ENCODE peak calls at places on chromosomes 12 and 14, in eight cellular contexts. One of them, this sample, is unnamed.

GRCh38 chr12:106084048-106084671 is 54.6 kb downstream of the NUAK1 start:
- DNase-seq in CD4-positive, CD25-positive, alpha-beta regulatory T cell: no peak
- DNase-seq in HS-5: peak; percentile 73
- DNase-seq in hypothalamus: no peak
- DNase-seq in A549: peak; percentile 57
- DNase-seq in heart right ventricle: no peak
- DNase-seq in renal cortical epithelial cell: peak; percentile 90
- DNase-seq in CD8-positive, alpha-beta T cell: no peak
- DNase-seq in this sample: no peak

GRCh38 chr12:107446476-107446875 is 239.1 kb upstream of the PWP1 start:
- DNase-seq in CD4-positive, CD25-positive, alpha-beta regulatory T cell: no peak
- DNase-seq in HS-5: no peak
- DNase-seq in hypothalamus: no peak
- DNase-seq in A549: no peak
- DNase-seq in heart right ventricle: no peak
- DNase-seq in renal cortical epithelial cell: no peak
- DNase-seq in CD8-positive, alpha-beta T cell: no peak
- DNase-seq in this sample: no peak

GRCh38 chr12:106957617-106958016 is 1.9 kb downstream of the TMEM263 start:
- DNase-seq in CD4-positive, CD25-positive, alpha-beta regulatory T cell: no peak
- DNase-seq in HS-5: no peak
- DNase-seq in hypothalamus: no peak
- DNase-seq in A549: no peak
- DNase-seq in heart right ventricle: no peak
- DNase-seq in renal cortical epithelial cell: no peak
- DNase-seq in CD8-positive, alpha-beta T cell: no peak
- DNase-seq in this sample: no peak

GRCh38 chr12:75715323-75715644 is 203.9 kb upstream of the KRR1 start:
- DNase-seq in CD4-positive, CD25-positive, alpha-beta regulatory T cell: no peak
- DNase-seq in HS-5: no peak
- DNase-seq in hypothalamus: no peak
- DNase-seq in A549: no peak
- DNase-seq in heart right ventricle: no peak
- DNase-seq in renal cortical epithelial cell: no peak
- DNase-seq in CD8-positive, alpha-beta T cell: no peak
- DNase-seq in this sample: no peak

GRCh38 chr14:86766469-86766868 is 1226.5 kb downstream of the GALC start:
- DNase-seq in CD4-positive, CD25-positive, alpha-beta regulatory T cell: no peak
- DNase-seq in HS-5: no peak
- DNase-seq in hypothalamus: no peak
- DNase-seq in A549: no peak
- DNase-seq in heart right ventricle: no peak
- DNase-seq in renal cortical epithelial cell: peak; percentile 32
- DNase-seq in CD8-positive, alpha-beta T cell: no peak
- DNase-seq in this sample: no peak

GRCh38 chr12:479161-479560 is 19.4 kb downstream of the B4GALNT3 start:
- DNase-seq in CD4-positive, CD25-positive, alpha-beta regulatory T cell: no peak
- DNase-seq in HS-5: no peak
- DNase-seq in hypothalamus: no peak
- DNase-seq in A549: no peak
- DNase-seq in heart right ventricle: no peak
- DNase-seq in renal cortical epithelial cell: no peak
- DNase-seq in CD8-positive, alpha-beta T cell: no peak
- DNase-seq in this sample: no peak

GRCh38 chr12:104740668-104741067 is 217.4 kb downstream of the SLC41A2 start:
- DNase-seq in CD4-positive, CD25-positive, alpha-beta regulatory T cell: no peak
- DNase-seq in HS-5: no peak
- DNase-seq in hypothalamus: no peak
- DNase-seq in A549: no peak
- DNase-seq in heart right ventricle: no peak
- DNase-seq in renal cortical epithelial cell: no peak
- DNase-seq in CD8-positive, alpha-beta T cell: no peak
- DNase-seq in this sample: peak; percentile 31

GRCh38 chr14:39266589-39266870 is 32.8 kb downstream of the MIA2 start:
- DNase-seq in CD4-positive, CD25-positive, alpha-beta regulatory T cell: no peak
- DNase-seq in HS-5: no peak
- DNase-seq in hypothalamus: peak; percentile 39
- DNase-seq in A549: no peak
- DNase-seq in heart right ventricle: peak; percentile 66
- DNase-seq in renal cortical epithelial cell: no peak
- DNase-seq in CD8-positive, alpha-beta T cell: no peak
- DNase-seq in this sample: no peak

GRCh38 chr12:12265571-12266388 is 1.1 kb downstream of the LRP6 start:
- DNase-seq in CD4-positive, CD25-positive, alpha-beta regulatory T cell: no peak
- DNase-seq in HS-5: no peak
- DNase-seq in hypothalamus: no peak
- DNase-seq in A549: no peak
- DNase-seq in heart right ventricle: no peak
- DNase-seq in renal cortical epithelial cell: peak; percentile 58
- DNase-seq in CD8-positive, alpha-beta T cell: peak; percentile 11
- DNase-seq in this sample: no peak

GRCh38 chr12:50224026-50224692 is 57.0 kb upstream of the CERS5 start:
- DNase-seq in CD4-positive, CD25-positive, alpha-beta regulatory T cell: peak; percentile 43
- DNase-seq in HS-5: no peak
- DNase-seq in hypothalamus: no peak
- DNase-seq in A549: peak; percentile 63
- DNase-seq in heart right ventricle: no peak
- DNase-seq in renal cortical epithelial cell: peak; percentile 93
- DNase-seq in CD8-positive, alpha-beta T cell: peak; percentile 51
- DNase-seq in this sample: no peak

This sample was measured in hippocampal formation.